ENCODE peak calls at places on chromosomes 6 and 20, in five cellular contexts. J is hepatocyte, Z is pancreas, E is stomach, L is uterus. T is an unnamed sample. For H3K4me1, the result is how much of the 10 kb centered on the place peaks cover.

GRCh38 chr6:165559632-165560031 is 103.4 kb downstream of the PDE10A start:
- DNase-seq in E (no peak), L (no peak), Z (no peak), J (no peak), T (no peak)

GRCh38 chr6:165686966-165687365 is 23.9 kb upstream of the PDE10A start:
- DNase-seq in Z (no peak), J (no peak), E (no peak), L (no peak), T (no peak)

GRCh38 chr6:119090256-119090655 is 11.8 kb upstream of the FAM184A start:
- DNase-seq in E (no peak), Z (no peak), J (peak), L (no peak), T (no peak)

GRCh38 chr6:166204852-166205650 is 37.4 kb upstream of the TBXT start:
- DNase-seq in Z (no peak), L (no peak), E (no peak), J (no peak), T (no peak)

GRCh38 chr20:3712279-3712873 is at the start of gene SIGLEC1:
- DNase-seq in E (peak), L (no peak), J (no peak), Z (no peak), T (no peak)

GRCh38 chr6:147161974-147162495 is 42.2 kb upstream of the STXBP5 start:
- DNase-seq in J (peak), E (no peak), Z (no peak), L (no peak), T (no peak)

GRCh38 chr6:32845381-32845884 is 1.6 kb upstream of the PSMB8 start:
- DNase-seq in E (no peak), J (no peak), Z (no peak), L (no peak), T (no peak)

GRCh38 chr6:167399051-167399387 is 74.1 kb downstream of the TTLL2 start:
- DNase-seq in Z (no peak), E (no peak), L (no peak), J (no peak), T (no peak)

GRCh38 chr6:73964455-73964854 is 268.5 kb downstream of the CD109 start:
- DNase-seq in L (no peak), J (no peak), Z (no peak), E (no peak), T (no peak)

GRCh38 chr20:25324412-25324811 is 66.2 kb downstream of the ABHD12 start:
- DNase-seq in Z (no peak), J (no peak), L (no peak), E (no peak), T (no peak)

GRCh38 chr6:118650500-118651281 is 700 bp downstream of the CEP85L start:
- DNase-seq in Z (peak), E (peak), J (peak), L (peak), T (no peak)

GRCh38 chr6:31821301-31822037 is 6.1 kb upstream of the HSPA1B start:
- DNase-seq in L (peak), Z (peak), E (peak), J (peak), T (no peak)

GRCh38 chr6:112298816-112299281 is 44.5 kb upstream of the LAMA4 start:
- DNase-seq in E (no peak), Z (no peak), L (no peak), J (no peak), T (no peak)

GRCh38 chr6:17081860-17082508 is 19.9 kb upstream of the STMND1 start:
- DNase-seq in Z (no peak), J (no peak), L (no peak), E (no peak), T (no peak)

GRCh38 chr20:6566821-6567220 is 200.7 kb upstream of the BMP2 start:
- DNase-seq in E (no peak), J (peak), L (no peak), Z (no peak), T (no peak)

GRCh38 chr20:55947701-55948100 is 57.6 kb downstream of the CBLN4 start:
- DNase-seq in J (no peak), L (no peak), Z (no peak), E (no peak), T (no peak)

GRCh38 chr6:26053929-26054658 is 33.1 kb upstream of the HFE start:
- DNase-seq in Z (no peak), J (no peak), L (no peak), E (no peak), T (no peak)

GRCh38 chr6:26223213-26223612 is 136.0 kb downstream of the HFE start:
- DNase-seq in Z (no peak), L (no peak), E (no peak), J (no peak), T (no peak)

GRCh38 chr6:150008588-150008987 is 16.7 kb downstream of the RAET1L start:
- DNase-seq in L (no peak), J (peak), E (peak), Z (no peak), T (no peak)

GRCh38 chr20:60535211-60535610 is 577.0 kb downstream of the CDH26 start:
- DNase-seq in Z (no peak), E (no peak), L (no peak), J (no peak), T (no peak)

GRCh38 chr20:51008718-51009117 is 14.2 kb downstream of the KCNG1 start:
- DNase-seq in E (peak), Z (no peak), J (peak), L (no peak), T (no peak)

GRCh38 chr6:52063584-52064400 is 23.6 kb downstream of the PKHD1 start:
- DNase-seq in E (peak), J (peak), Z (peak), L (no peak), T (peak)

GRCh38 chr6:33254591-33254990 is 17.1 kb downstream of the VPS52 start:
- DNase-seq in J (no peak), L (no peak), E (no peak), Z (no peak), T (no peak)

GRCh38 chr6:7561153-7561964 is 19.9 kb downstream of the DSP start:
- DNase-seq in J (peak), Z (peak), E (peak), L (no peak), T (no peak)

GRCh38 chr6:109075934-109076333 is 18.7 kb downstream of the SESN1 start:
- DNase-seq in E (no peak), L (no peak), Z (no peak), J (no peak), T (no peak)

DNA sequence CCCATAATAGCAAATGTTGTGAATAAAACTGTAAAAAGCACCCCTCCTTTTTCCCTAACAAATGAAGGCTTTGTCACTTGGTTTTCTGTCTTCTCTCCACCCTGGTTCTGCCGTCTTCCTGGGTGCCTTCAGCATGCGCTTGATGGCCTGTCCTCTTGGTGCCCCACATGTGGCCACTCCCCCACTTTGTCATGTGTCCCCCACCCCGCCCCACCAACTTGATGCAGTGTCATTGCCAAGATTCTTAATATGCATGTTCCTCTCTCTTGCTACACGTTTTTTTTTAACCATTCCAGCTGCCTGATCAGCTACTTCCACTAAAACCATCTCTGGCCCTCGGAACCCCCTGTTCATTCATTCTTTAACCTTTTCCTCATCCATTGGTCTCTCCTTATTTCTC is 340.3 kb downstream of the QKI start:
- DNase-seq in E (no peak), L (no peak), J (no peak), Z (no peak), T (no peak)
- H3K27ac ChIP-seq in E (no peak), L (no peak), J (no peak), Z (no peak), T (no peak)

DNA sequence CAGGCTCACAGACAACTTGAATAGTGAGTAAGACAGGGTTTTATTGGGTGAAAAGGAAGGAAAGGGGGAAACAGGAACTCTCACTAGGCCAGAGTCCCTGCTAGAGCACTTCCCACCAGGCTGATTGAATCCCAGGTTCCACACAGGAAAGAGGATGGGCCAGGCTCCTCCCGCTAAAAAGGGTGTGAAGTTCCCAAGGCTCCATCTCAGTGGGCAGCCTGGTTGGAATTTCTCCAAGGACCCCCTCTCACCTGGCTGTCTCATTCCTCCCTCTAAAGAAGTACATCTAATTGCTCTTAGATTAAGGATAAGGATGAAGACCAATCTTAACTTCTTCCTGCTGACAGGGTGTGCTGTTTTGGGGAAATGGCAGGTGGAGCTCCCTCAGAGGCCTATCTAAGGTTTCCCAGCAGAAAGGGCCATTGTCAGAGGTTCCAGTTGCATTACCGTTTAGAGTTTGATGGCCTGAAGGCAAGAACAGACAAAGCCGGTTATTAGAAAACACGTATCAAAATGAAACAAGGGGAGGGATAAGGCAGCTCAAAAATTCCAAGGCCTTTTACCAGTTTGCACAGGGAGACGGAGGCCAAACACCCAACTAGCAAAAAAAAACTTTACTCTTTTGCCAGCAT is 21.5 kb downstream of the COL19A1 start:
- DNase-seq in Z (no peak), E (no peak), L (no peak), J (no peak), T (no peak)
- H3K4me3 ChIP-seq in Z (no peak), E (no peak), L (no peak), J (no peak), T (no peak)

GRCh38 chr20:57416296-57417022 is 25.3 kb downstream of the RBM38 start:
- DNase-seq in E (no peak), L (no peak), J (no peak), Z (no peak), T (no peak)
- H3K4me1 ChIP-seq in E (under half), L (under half), J (under half), Z (under half), T (under half)

GRCh38 chr6:43708857-43709653 is 21.5 kb upstream of the MRPS18A start:
- DNase-seq in J (peak), L (peak), Z (no peak), E (no peak), T (no peak)
- H3K27ac ChIP-seq in J (peak), L (peak), Z (no peak), E (peak), T (no peak)

GRCh38 chr6:127117979-127118504 is 429 bp upstream of the RSPO3 start:
- DNase-seq in E (no peak), L (peak), J (no peak), Z (no peak), T (no peak)
- H3K4me3 ChIP-seq in E (peak), L (peak), J (peak), Z (peak), T (peak)

DNA sequence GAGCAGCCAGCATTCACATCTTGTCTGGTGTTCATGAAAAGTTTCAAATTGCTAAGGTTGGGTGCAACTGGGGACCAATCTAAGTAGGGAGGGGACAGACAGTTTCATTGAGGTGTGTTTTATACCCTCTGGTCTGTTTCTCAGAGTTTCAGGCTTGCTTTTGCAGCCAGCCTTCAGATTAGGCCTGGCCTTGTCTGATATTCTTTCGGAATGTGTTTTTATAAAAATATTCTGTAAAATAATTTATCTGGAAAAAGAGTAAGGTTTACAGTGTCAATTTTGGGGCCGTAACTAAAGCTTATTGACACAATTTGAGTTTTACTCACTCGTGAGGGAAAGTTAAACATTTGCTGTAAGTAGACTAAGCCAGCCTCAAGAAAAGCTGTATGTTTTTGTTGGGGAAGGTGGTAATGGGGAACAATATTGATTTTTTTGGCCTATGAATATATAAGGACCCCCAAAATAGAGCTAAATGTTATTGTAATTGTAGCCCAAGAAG is 1.3 kb downstream of the SENP6 start:
- DNase-seq in J (no peak), E (no peak), Z (no peak), L (no peak), T (no peak)
- H3K4me1 ChIP-seq in J (under half), E (under half), Z (under half), L (under half), T (under half)

GRCh38 chr6:142222022-142222421 is 75.0 kb downstream of the VTA1 start:
- DNase-seq in L (no peak), E (no peak), J (no peak), Z (no peak), T (no peak)

GRCh38 chr6:142213402-142213801 is 66.3 kb downstream of the VTA1 start:
- DNase-seq in E (no peak), J (no peak), Z (no peak), L (no peak), T (no peak)

GRCh38 chr6:142223938-142224337 is 76.9 kb downstream of the VTA1 start:
- DNase-seq in Z (no peak), J (no peak), E (no peak), L (no peak), T (no peak)

DNA sequence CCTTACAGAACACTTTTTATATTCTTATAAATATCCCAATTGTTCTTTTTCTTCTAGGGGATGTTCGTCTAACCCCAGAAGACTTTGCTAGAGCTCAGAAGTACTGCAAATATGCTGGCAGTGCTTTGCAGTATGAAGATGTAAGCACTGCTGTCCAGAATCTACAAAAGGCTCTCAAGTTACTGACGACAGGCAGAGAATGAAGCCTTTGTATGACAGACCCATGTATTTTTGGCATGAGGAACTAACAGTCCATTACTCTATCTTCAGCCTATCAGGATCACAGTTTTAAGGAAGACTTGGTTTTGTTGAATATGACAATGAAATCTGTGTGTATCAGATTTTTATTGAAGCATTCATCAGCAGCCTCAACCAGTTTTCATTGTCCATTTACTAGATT is 71.4 kb downstream of the VTA1 start:
- DNase-seq in J (no peak), E (no peak), L (no peak), Z (no peak), T (no peak)
- H3K27ac ChIP-seq in J (no peak), E (no peak), L (no peak), Z (no peak), T (no peak)

GRCh38 chr6:104365835-104366234 is 493.9 kb downstream of the HACE1 start:
- DNase-seq in J (no peak), E (no peak), Z (no peak), L (no peak), T (no peak)
- H3K4me3 ChIP-seq in J (no peak), E (no peak), Z (no peak), L (no peak), T (no peak)

GRCh38 chr6:157570104-157570503 is 189.1 kb downstream of the ZDHHC14 start:
- DNase-seq in Z (no peak), E (no peak), J (no peak), L (no peak), T (no peak)
- H3K4me1 ChIP-seq in Z (under half), E (under half), J (under half), L (under half), T (under half)

T was measured in iPS DF 6.9.